ENCODE peak calls at places on chromosomes 4 and X, in six cellular contexts. One of them, this sample, is unnamed.

GRCh38 chrX:39731735-39732134 is 366.0 kb downstream of the BCOR start:
- DNase-seq in activated CD4-positive, alpha-beta T cell treated with anti-CD3 and anti-CD28 coated beads, Interleukin-2, amount 50 U/mL, for 4 hours: no peak
- DNase-seq in left ventricle myocardium superior: peak; percentile 56
- DNase-seq in NCI-H1417 treated with DMSO at 0.1 percent for 48 hours: no peak
- DNase-seq in stimulated activated CD4-positive, alpha-beta T cell treated with anti-CD3 and anti-CD28 coated beads, Interleukin-2, amount 100 ng/mL, for 24 hours: no peak
- DNase-seq in T-helper 2 cell: no peak
- DNase-seq in this sample: peak; percentile 68

GRCh38 chr4:28007693-28008092 is 1147.1 kb downstream of the STIM2 start:
- DNase-seq in activated CD4-positive, alpha-beta T cell treated with anti-CD3 and anti-CD28 coated beads, Interleukin-2, amount 50 U/mL, for 4 hours: no peak
- DNase-seq in left ventricle myocardium superior: no peak
- DNase-seq in NCI-H1417 treated with DMSO at 0.1 percent for 48 hours: no peak
- DNase-seq in stimulated activated CD4-positive, alpha-beta T cell treated with anti-CD3 and anti-CD28 coated beads, Interleukin-2, amount 100 ng/mL, for 24 hours: no peak
- DNase-seq in T-helper 2 cell: no peak
- DNase-seq in this sample: no peak

GRCh38 chr4:118849867-118850812 is 14.2 kb upstream of the SEC24D start:
- DNase-seq in activated CD4-positive, alpha-beta T cell treated with anti-CD3 and anti-CD28 coated beads, Interleukin-2, amount 50 U/mL, for 4 hours: peak; percentile 27
- DNase-seq in left ventricle myocardium superior: no peak
- DNase-seq in NCI-H1417 treated with DMSO at 0.1 percent for 48 hours: no peak
- DNase-seq in stimulated activated CD4-positive, alpha-beta T cell treated with anti-CD3 and anti-CD28 coated beads, Interleukin-2, amount 100 ng/mL, for 24 hours: peak; percentile 10
- DNase-seq in T-helper 2 cell: peak; percentile 24
- DNase-seq in this sample: no peak

GRCh38 chr4:61511716-61512488 is 311.8 kb downstream of the ADGRL3 start:
- DNase-seq in activated CD4-positive, alpha-beta T cell treated with anti-CD3 and anti-CD28 coated beads, Interleukin-2, amount 50 U/mL, for 4 hours: no peak
- DNase-seq in left ventricle myocardium superior: no peak
- DNase-seq in NCI-H1417 treated with DMSO at 0.1 percent for 48 hours: no peak
- DNase-seq in stimulated activated CD4-positive, alpha-beta T cell treated with anti-CD3 and anti-CD28 coated beads, Interleukin-2, amount 100 ng/mL, for 24 hours: no peak
- DNase-seq in T-helper 2 cell: no peak
- DNase-seq in this sample: no peak

GRCh38 chrX:9902651-9903050 is 64.5 kb upstream of the CLDN34 start:
- DNase-seq in activated CD4-positive, alpha-beta T cell treated with anti-CD3 and anti-CD28 coated beads, Interleukin-2, amount 50 U/mL, for 4 hours: no peak
- DNase-seq in left ventricle myocardium superior: no peak
- DNase-seq in NCI-H1417 treated with DMSO at 0.1 percent for 48 hours: no peak
- DNase-seq in stimulated activated CD4-positive, alpha-beta T cell treated with anti-CD3 and anti-CD28 coated beads, Interleukin-2, amount 100 ng/mL, for 24 hours: no peak
- DNase-seq in T-helper 2 cell: no peak
- DNase-seq in this sample: no peak

GRCh38 chr4:21046121-21046520 is 345.9 kb downstream of the PACRGL start:
- DNase-seq in activated CD4-positive, alpha-beta T cell treated with anti-CD3 and anti-CD28 coated beads, Interleukin-2, amount 50 U/mL, for 4 hours: no peak
- DNase-seq in left ventricle myocardium superior: no peak
- DNase-seq in NCI-H1417 treated with DMSO at 0.1 percent for 48 hours: no peak
- DNase-seq in stimulated activated CD4-positive, alpha-beta T cell treated with anti-CD3 and anti-CD28 coated beads, Interleukin-2, amount 100 ng/mL, for 24 hours: no peak
- DNase-seq in T-helper 2 cell: no peak
- DNase-seq in this sample: no peak

GRCh38 chrX:81528041-81528440 is 326.1 kb downstream of the SH3BGRL start:
- DNase-seq in activated CD4-positive, alpha-beta T cell treated with anti-CD3 and anti-CD28 coated beads, Interleukin-2, amount 50 U/mL, for 4 hours: no peak
- DNase-seq in left ventricle myocardium superior: no peak
- DNase-seq in NCI-H1417 treated with DMSO at 0.1 percent for 48 hours: peak; percentile 16
- DNase-seq in stimulated activated CD4-positive, alpha-beta T cell treated with anti-CD3 and anti-CD28 coated beads, Interleukin-2, amount 100 ng/mL, for 24 hours: no peak
- DNase-seq in T-helper 2 cell: no peak
- DNase-seq in this sample: no peak

GRCh38 chr4:36255575-36255974 is 11.3 kb upstream of the ARAP2 start:
- DNase-seq in activated CD4-positive, alpha-beta T cell treated with anti-CD3 and anti-CD28 coated beads, Interleukin-2, amount 50 U/mL, for 4 hours: peak; percentile 43
- DNase-seq in left ventricle myocardium superior: no peak
- DNase-seq in NCI-H1417 treated with DMSO at 0.1 percent for 48 hours: no peak
- DNase-seq in stimulated activated CD4-positive, alpha-beta T cell treated with anti-CD3 and anti-CD28 coated beads, Interleukin-2, amount 100 ng/mL, for 24 hours: peak; percentile 22
- DNase-seq in T-helper 2 cell: peak; percentile 50
- DNase-seq in this sample: no peak

GRCh38 chrX:42098897-42099296 is 175.5 kb upstream of the CASK start:
- DNase-seq in activated CD4-positive, alpha-beta T cell treated with anti-CD3 and anti-CD28 coated beads, Interleukin-2, amount 50 U/mL, for 4 hours: no peak
- DNase-seq in left ventricle myocardium superior: peak; percentile 35
- DNase-seq in NCI-H1417 treated with DMSO at 0.1 percent for 48 hours: no peak
- DNase-seq in stimulated activated CD4-positive, alpha-beta T cell treated with anti-CD3 and anti-CD28 coated beads, Interleukin-2, amount 100 ng/mL, for 24 hours: no peak
- DNase-seq in T-helper 2 cell: no peak
- DNase-seq in this sample: no peak

GRCh38 chrX:132474522-132474921 is 14.3 kb downstream of the MBNL3 start:
- DNase-seq in activated CD4-positive, alpha-beta T cell treated with anti-CD3 and anti-CD28 coated beads, Interleukin-2, amount 50 U/mL, for 4 hours: no peak
- DNase-seq in left ventricle myocardium superior: no peak
- DNase-seq in NCI-H1417 treated with DMSO at 0.1 percent for 48 hours: no peak
- DNase-seq in stimulated activated CD4-positive, alpha-beta T cell treated with anti-CD3 and anti-CD28 coated beads, Interleukin-2, amount 100 ng/mL, for 24 hours: no peak
- DNase-seq in T-helper 2 cell: no peak
- DNase-seq in this sample: no peak

GRCh38 chrX:112058255-112058654 is 24.3 kb downstream of the TRPC5 start:
- DNase-seq in activated CD4-positive, alpha-beta T cell treated with anti-CD3 and anti-CD28 coated beads, Interleukin-2, amount 50 U/mL, for 4 hours: no peak
- DNase-seq in left ventricle myocardium superior: no peak
- DNase-seq in NCI-H1417 treated with DMSO at 0.1 percent for 48 hours: no peak
- DNase-seq in stimulated activated CD4-positive, alpha-beta T cell treated with anti-CD3 and anti-CD28 coated beads, Interleukin-2, amount 100 ng/mL, for 24 hours: no peak
- DNase-seq in T-helper 2 cell: no peak
- DNase-seq in this sample: no peak

GRCh38 chr4:110483516-110483915 is 7.6 kb downstream of the ENPEP start:
- DNase-seq in activated CD4-positive, alpha-beta T cell treated with anti-CD3 and anti-CD28 coated beads, Interleukin-2, amount 50 U/mL, for 4 hours: no peak
- DNase-seq in left ventricle myocardium superior: no peak
- DNase-seq in NCI-H1417 treated with DMSO at 0.1 percent for 48 hours: no peak
- DNase-seq in stimulated activated CD4-positive, alpha-beta T cell treated with anti-CD3 and anti-CD28 coated beads, Interleukin-2, amount 100 ng/mL, for 24 hours: no peak
- DNase-seq in T-helper 2 cell: no peak
- DNase-seq in this sample: no peak

GRCh38 chr4:151745727-151746231 is 15.0 kb downstream of the GATB start:
- DNase-seq in activated CD4-positive, alpha-beta T cell treated with anti-CD3 and anti-CD28 coated beads, Interleukin-2, amount 50 U/mL, for 4 hours: no peak
- DNase-seq in left ventricle myocardium superior: no peak
- DNase-seq in NCI-H1417 treated with DMSO at 0.1 percent for 48 hours: no peak
- DNase-seq in stimulated activated CD4-positive, alpha-beta T cell treated with anti-CD3 and anti-CD28 coated beads, Interleukin-2, amount 100 ng/mL, for 24 hours: no peak
- DNase-seq in T-helper 2 cell: no peak
- DNase-seq in this sample: no peak

GRCh38 chr4:8537041-8537461 is 43.1 kb upstream of the GPR78 start:
- DNase-seq in activated CD4-positive, alpha-beta T cell treated with anti-CD3 and anti-CD28 coated beads, Interleukin-2, amount 50 U/mL, for 4 hours: no peak
- DNase-seq in left ventricle myocardium superior: peak; percentile 23
- DNase-seq in NCI-H1417 treated with DMSO at 0.1 percent for 48 hours: no peak
- DNase-seq in stimulated activated CD4-positive, alpha-beta T cell treated with anti-CD3 and anti-CD28 coated beads, Interleukin-2, amount 100 ng/mL, for 24 hours: no peak
- DNase-seq in T-helper 2 cell: no peak
- DNase-seq in this sample: no peak

GRCh38 chr4:41456559-41457101 is 81.3 kb upstream of the LIMCH1 start:
- DNase-seq in activated CD4-positive, alpha-beta T cell treated with anti-CD3 and anti-CD28 coated beads, Interleukin-2, amount 50 U/mL, for 4 hours: no peak
- DNase-seq in left ventricle myocardium superior: no peak
- DNase-seq in NCI-H1417 treated with DMSO at 0.1 percent for 48 hours: no peak
- DNase-seq in stimulated activated CD4-positive, alpha-beta T cell treated with anti-CD3 and anti-CD28 coated beads, Interleukin-2, amount 100 ng/mL, for 24 hours: no peak
- DNase-seq in T-helper 2 cell: no peak
- DNase-seq in this sample: peak; percentile 37

GRCh38 chr4:128455076-128455345 is 167.4 kb upstream of the PGRMC2 start:
- DNase-seq in activated CD4-positive, alpha-beta T cell treated with anti-CD3 and anti-CD28 coated beads, Interleukin-2, amount 50 U/mL, for 4 hours: no peak
- DNase-seq in left ventricle myocardium superior: no peak
- DNase-seq in NCI-H1417 treated with DMSO at 0.1 percent for 48 hours: no peak
- DNase-seq in stimulated activated CD4-positive, alpha-beta T cell treated with anti-CD3 and anti-CD28 coated beads, Interleukin-2, amount 100 ng/mL, for 24 hours: no peak
- DNase-seq in T-helper 2 cell: no peak
- DNase-seq in this sample: no peak

GRCh38 chr4:26342328-26343040 is 21.7 kb downstream of the RBPJ start:
- DNase-seq in activated CD4-positive, alpha-beta T cell treated with anti-CD3 and anti-CD28 coated beads, Interleukin-2, amount 50 U/mL, for 4 hours: no peak
- DNase-seq in left ventricle myocardium superior: no peak
- DNase-seq in NCI-H1417 treated with DMSO at 0.1 percent for 48 hours: no peak
- DNase-seq in stimulated activated CD4-positive, alpha-beta T cell treated with anti-CD3 and anti-CD28 coated beads, Interleukin-2, amount 100 ng/mL, for 24 hours: no peak
- DNase-seq in T-helper 2 cell: no peak
- DNase-seq in this sample: no peak

GRCh38 chr4:128865132-128865531 is 55.6 kb downstream of the JADE1 start:
- DNase-seq in activated CD4-positive, alpha-beta T cell treated with anti-CD3 and anti-CD28 coated beads, Interleukin-2, amount 50 U/mL, for 4 hours: no peak
- DNase-seq in left ventricle myocardium superior: no peak
- DNase-seq in NCI-H1417 treated with DMSO at 0.1 percent for 48 hours: no peak
- DNase-seq in stimulated activated CD4-positive, alpha-beta T cell treated with anti-CD3 and anti-CD28 coated beads, Interleukin-2, amount 100 ng/mL, for 24 hours: no peak
- DNase-seq in T-helper 2 cell: no peak
- DNase-seq in this sample: no peak

GRCh38 chrX:42023122-42023521 is 99.8 kb upstream of the CASK start:
- DNase-seq in activated CD4-positive, alpha-beta T cell treated with anti-CD3 and anti-CD28 coated beads, Interleukin-2, amount 50 U/mL, for 4 hours: no peak
- DNase-seq in left ventricle myocardium superior: no peak
- DNase-seq in NCI-H1417 treated with DMSO at 0.1 percent for 48 hours: no peak
- DNase-seq in stimulated activated CD4-positive, alpha-beta T cell treated with anti-CD3 and anti-CD28 coated beads, Interleukin-2, amount 100 ng/mL, for 24 hours: no peak
- DNase-seq in T-helper 2 cell: no peak
- DNase-seq in this sample: no peak

GRCh38 chr4:103092245-103092644 is 7.4 kb downstream of the BDH2 start:
- DNase-seq in activated CD4-positive, alpha-beta T cell treated with anti-CD3 and anti-CD28 coated beads, Interleukin-2, amount 50 U/mL, for 4 hours: no peak
- DNase-seq in left ventricle myocardium superior: no peak
- DNase-seq in NCI-H1417 treated with DMSO at 0.1 percent for 48 hours: no peak
- DNase-seq in stimulated activated CD4-positive, alpha-beta T cell treated with anti-CD3 and anti-CD28 coated beads, Interleukin-2, amount 100 ng/mL, for 24 hours: no peak
- DNase-seq in T-helper 2 cell: no peak
- DNase-seq in this sample: no peak

GRCh38 chrX:42948723-42949122 is 170.8 kb upstream of the PPP1R2C start:
- DNase-seq in activated CD4-positive, alpha-beta T cell treated with anti-CD3 and anti-CD28 coated beads, Interleukin-2, amount 50 U/mL, for 4 hours: peak; percentile 44
- DNase-seq in left ventricle myocardium superior: no peak
- DNase-seq in NCI-H1417 treated with DMSO at 0.1 percent for 48 hours: no peak
- DNase-seq in stimulated activated CD4-positive, alpha-beta T cell treated with anti-CD3 and anti-CD28 coated beads, Interleukin-2, amount 100 ng/mL, for 24 hours: no peak
- DNase-seq in T-helper 2 cell: peak; percentile 4
- DNase-seq in this sample: no peak

GRCh38 chr4:31366041-31366440 is 645.9 kb downstream of the PCDH7 start:
- DNase-seq in activated CD4-positive, alpha-beta T cell treated with anti-CD3 and anti-CD28 coated beads, Interleukin-2, amount 50 U/mL, for 4 hours: no peak
- DNase-seq in left ventricle myocardium superior: no peak
- DNase-seq in NCI-H1417 treated with DMSO at 0.1 percent for 48 hours: no peak
- DNase-seq in stimulated activated CD4-positive, alpha-beta T cell treated with anti-CD3 and anti-CD28 coated beads, Interleukin-2, amount 100 ng/mL, for 24 hours: no peak
- DNase-seq in T-helper 2 cell: no peak
- DNase-seq in this sample: no peak

GRCh38 chrX:41027388-41027787 is 57.9 kb upstream of the USP9X start:
- DNase-seq in activated CD4-positive, alpha-beta T cell treated with anti-CD3 and anti-CD28 coated beads, Interleukin-2, amount 50 U/mL, for 4 hours: no peak
- DNase-seq in left ventricle myocardium superior: no peak
- DNase-seq in NCI-H1417 treated with DMSO at 0.1 percent for 48 hours: no peak
- DNase-seq in stimulated activated CD4-positive, alpha-beta T cell treated with anti-CD3 and anti-CD28 coated beads, Interleukin-2, amount 100 ng/mL, for 24 hours: no peak
- DNase-seq in T-helper 2 cell: no peak
- DNase-seq in this sample: no peak

GRCh38 chr4:41146716-41147506 is 67.4 kb downstream of the APBB2 start:
- DNase-seq in activated CD4-positive, alpha-beta T cell treated with anti-CD3 and anti-CD28 coated beads, Interleukin-2, amount 50 U/mL, for 4 hours: no peak
- DNase-seq in left ventricle myocardium superior: peak; percentile 44
- DNase-seq in NCI-H1417 treated with DMSO at 0.1 percent for 48 hours: no peak
- DNase-seq in stimulated activated CD4-positive, alpha-beta T cell treated with anti-CD3 and anti-CD28 coated beads, Interleukin-2, amount 100 ng/mL, for 24 hours: no peak
- DNase-seq in T-helper 2 cell: no peak
- DNase-seq in this sample: no peak

GRCh38 chr4:76504613-76505465 is 69.8 kb downstream of the SHROOM3 start:
- DNase-seq in activated CD4-positive, alpha-beta T cell treated with anti-CD3 and anti-CD28 coated beads, Interleukin-2, amount 50 U/mL, for 4 hours: no peak
- DNase-seq in left ventricle myocardium superior: no peak
- DNase-seq in NCI-H1417 treated with DMSO at 0.1 percent for 48 hours: no peak
- DNase-seq in stimulated activated CD4-positive, alpha-beta T cell treated with anti-CD3 and anti-CD28 coated beads, Interleukin-2, amount 100 ng/mL, for 24 hours: no peak
- DNase-seq in T-helper 2 cell: no peak
- DNase-seq in this sample: no peak

GRCh38 chr4:4182835-4183568 is 43.7 kb downstream of the OTOP1 start:
- DNase-seq in activated CD4-positive, alpha-beta T cell treated with anti-CD3 and anti-CD28 coated beads, Interleukin-2, amount 50 U/mL, for 4 hours: no peak
- DNase-seq in left ventricle myocardium superior: no peak
- DNase-seq in NCI-H1417 treated with DMSO at 0.1 percent for 48 hours: no peak
- DNase-seq in stimulated activated CD4-positive, alpha-beta T cell treated with anti-CD3 and anti-CD28 coated beads, Interleukin-2, amount 100 ng/mL, for 24 hours: peak; percentile 45
- DNase-seq in T-helper 2 cell: peak; percentile 10
- DNase-seq in this sample: no peak

GRCh38 chr4:951186-951585 is 18.9 kb downstream of the TMEM175 start:
- DNase-seq in activated CD4-positive, alpha-beta T cell treated with anti-CD3 and anti-CD28 coated beads, Interleukin-2, amount 50 U/mL, for 4 hours: no peak
- DNase-seq in left ventricle myocardium superior: no peak
- DNase-seq in NCI-H1417 treated with DMSO at 0.1 percent for 48 hours: no peak
- DNase-seq in stimulated activated CD4-positive, alpha-beta T cell treated with anti-CD3 and anti-CD28 coated beads, Interleukin-2, amount 100 ng/mL, for 24 hours: no peak
- DNase-seq in T-helper 2 cell: no peak
- DNase-seq in this sample: no peak

GRCh38 chr4:103105558-103106356 is 6.1 kb upstream of the BDH2 start:
- DNase-seq in activated CD4-positive, alpha-beta T cell treated with anti-CD3 and anti-CD28 coated beads, Interleukin-2, amount 50 U/mL, for 4 hours: no peak
- DNase-seq in left ventricle myocardium superior: no peak
- DNase-seq in NCI-H1417 treated with DMSO at 0.1 percent for 48 hours: no peak
- DNase-seq in stimulated activated CD4-positive, alpha-beta T cell treated with anti-CD3 and anti-CD28 coated beads, Interleukin-2, amount 100 ng/mL, for 24 hours: no peak
- DNase-seq in T-helper 2 cell: no peak
- DNase-seq in this sample: no peak

GRCh38 chrX:125850693-125851092 is 315.4 kb downstream of the DCAF12L2 start:
- DNase-seq in activated CD4-positive, alpha-beta T cell treated with anti-CD3 and anti-CD28 coated beads, Interleukin-2, amount 50 U/mL, for 4 hours: no peak
- DNase-seq in left ventricle myocardium superior: no peak
- DNase-seq in NCI-H1417 treated with DMSO at 0.1 percent for 48 hours: no peak
- DNase-seq in stimulated activated CD4-positive, alpha-beta T cell treated with anti-CD3 and anti-CD28 coated beads, Interleukin-2, amount 100 ng/mL, for 24 hours: no peak
- DNase-seq in T-helper 2 cell: no peak
- DNase-seq in this sample: no peak

This sample was measured in Right ventricle myocardium inferior.